ENCODE peak calls at places on chromosomes 16 and 17, in seven cellular contexts. One of them, this sample, is unnamed.

GRCh38 chr16:84115919-84116719 is 623 bp downstream of the MBTPS1 start:
- DNase-seq in DND-41: peak; percentile 54
- DNase-seq in CD8-positive, alpha-beta T cell: peak; percentile 66
- DNase-seq in tibial artery: no peak
- DNase-seq in ovary: no peak
- DNase-seq in AG04450: no peak
- DNase-seq in thoracic aorta: no peak
- DNase-seq in this sample: no peak

GRCh38 chr16:31253642-31254045 is 6.1 kb upstream of the ITGAM start:
- DNase-seq in thoracic aorta: peak; percentile 5
- DNase-seq in tibial artery: peak; percentile 45
- DNase-seq in CD8-positive, alpha-beta T cell: peak; percentile 14
- DNase-seq in ovary: no peak
- DNase-seq in DND-41: no peak
- DNase-seq in AG04450: no peak
- DNase-seq in this sample: no peak

GRCh38 chr17:42798383-42799380 is at the start of the genes CNTD1 and COA3:
- DNase-seq in ovary: peak; percentile 87
- DNase-seq in AG04450: peak; percentile 55
- DNase-seq in tibial artery: peak; percentile 84
- DNase-seq in DND-41: peak; percentile 87
- DNase-seq in CD8-positive, alpha-beta T cell: peak; percentile 77
- DNase-seq in thoracic aorta: peak; percentile 55
- DNase-seq in this sample: no peak

GRCh38 chr17:81387235-81388060 is 7.8 kb upstream of the BAHCC1 start:
- DNase-seq in thoracic aorta: no peak
- DNase-seq in AG04450: no peak
- DNase-seq in tibial artery: no peak
- DNase-seq in ovary: peak; percentile 70
- DNase-seq in DND-41: peak; percentile 16
- DNase-seq in CD8-positive, alpha-beta T cell: no peak
- DNase-seq in this sample: no peak

GRCh38 chr17:28950017-28950751 is 1.1 kb downstream of the PHF12 start:
- DNase-seq in ovary: peak; percentile 74
- DNase-seq in thoracic aorta: no peak
- DNase-seq in CD8-positive, alpha-beta T cell: peak; percentile 66
- DNase-seq in tibial artery: peak; percentile 53
- DNase-seq in DND-41: peak; percentile 73
- DNase-seq in AG04450: no peak
- DNase-seq in this sample: peak; percentile 96

GRCh38 chr17:63657776-63658175 is 35.6 kb downstream of the MAP3K3 start:
- DNase-seq in CD8-positive, alpha-beta T cell: no peak
- DNase-seq in AG04450: no peak
- DNase-seq in ovary: no peak
- DNase-seq in DND-41: no peak
- DNase-seq in thoracic aorta: no peak
- DNase-seq in tibial artery: no peak
- DNase-seq in this sample: no peak

GRCh38 chr16:22813946-22814325 is at the start of gene HS3ST2:
- DNase-seq in thoracic aorta: no peak
- DNase-seq in DND-41: no peak
- DNase-seq in ovary: no peak
- DNase-seq in tibial artery: peak; percentile 36
- DNase-seq in CD8-positive, alpha-beta T cell: no peak
- DNase-seq in AG04450: no peak
- DNase-seq in this sample: no peak

GRCh38 chr16:47063011-47063724 is 80.6 kb downstream of the NETO2 start:
- DNase-seq in thoracic aorta: no peak
- DNase-seq in tibial artery: no peak
- DNase-seq in AG04450: no peak
- DNase-seq in ovary: no peak
- DNase-seq in DND-41: no peak
- DNase-seq in CD8-positive, alpha-beta T cell: no peak
- DNase-seq in this sample: no peak

GRCh38 chr17:74569392-74570003 is 2.2 kb upstream of the CD300H start:
- DNase-seq in ovary: no peak
- DNase-seq in tibial artery: peak; percentile 62
- DNase-seq in CD8-positive, alpha-beta T cell: no peak
- DNase-seq in AG04450: peak; percentile 36
- DNase-seq in DND-41: peak; percentile 13
- DNase-seq in thoracic aorta: peak; percentile 35
- DNase-seq in this sample: no peak

GRCh38 chr16:68179196-68179795 is 56.6 kb downstream of the ESRP2 start:
- DNase-seq in CD8-positive, alpha-beta T cell: no peak
- DNase-seq in ovary: no peak
- DNase-seq in DND-41: no peak
- DNase-seq in thoracic aorta: no peak
- DNase-seq in AG04450: no peak
- DNase-seq in tibial artery: no peak
- DNase-seq in this sample: no peak

GRCh38 chr17:296906-297690 is 55.5 kb downstream of the RPH3AL start:
- DNase-seq in DND-41: no peak
- DNase-seq in ovary: peak; percentile 21
- DNase-seq in thoracic aorta: no peak
- DNase-seq in CD8-positive, alpha-beta T cell: no peak
- DNase-seq in AG04450: no peak
- DNase-seq in tibial artery: peak; percentile 18
- DNase-seq in this sample: no peak

GRCh38 chr17:36188891-36189306 is 7.7 kb downstream of the CCL3L1 start:
- DNase-seq in CD8-positive, alpha-beta T cell: peak; percentile 65
- DNase-seq in ovary: no peak
- DNase-seq in thoracic aorta: no peak
- DNase-seq in tibial artery: peak; percentile 45
- DNase-seq in AG04450: no peak
- DNase-seq in DND-41: peak; percentile 93
- DNase-seq in this sample: peak; percentile 96

GRCh38 chr17:82177761-82178498 is 34.7 kb downstream of the CCDC57 start:
- DNase-seq in tibial artery: no peak
- DNase-seq in CD8-positive, alpha-beta T cell: no peak
- DNase-seq in thoracic aorta: no peak
- DNase-seq in ovary: no peak
- DNase-seq in AG04450: no peak
- DNase-seq in DND-41: no peak
- DNase-seq in this sample: no peak

GRCh38 chr17:76833034-76833689 is 35.0 kb upstream of the MGAT5B start:
- DNase-seq in CD8-positive, alpha-beta T cell: no peak
- DNase-seq in ovary: no peak
- DNase-seq in AG04450: no peak
- DNase-seq in thoracic aorta: no peak
- DNase-seq in DND-41: no peak
- DNase-seq in tibial artery: no peak
- DNase-seq in this sample: no peak

GRCh38 chr17:68562736-68563135 is 38.4 kb downstream of the FAM20A start:
- DNase-seq in tibial artery: no peak
- DNase-seq in DND-41: no peak
- DNase-seq in AG04450: no peak
- DNase-seq in ovary: no peak
- DNase-seq in thoracic aorta: no peak
- DNase-seq in CD8-positive, alpha-beta T cell: no peak
- DNase-seq in this sample: no peak

GRCh38 chr17:51597340-51597739 is 337.0 kb downstream of the UTP18 start:
- DNase-seq in ovary: no peak
- DNase-seq in tibial artery: no peak
- DNase-seq in CD8-positive, alpha-beta T cell: no peak
- DNase-seq in thoracic aorta: no peak
- DNase-seq in AG04450: no peak
- DNase-seq in DND-41: no peak
- DNase-seq in this sample: no peak
- H3K27me3 ChIP-seq in ovary: no peaks in the 10 kb centered on the region
- H3K27me3 ChIP-seq in tibial artery: no peaks in the 10 kb centered on the region
- H3K27me3 ChIP-seq in CD8-positive, alpha-beta T cell: no peaks in the 10 kb centered on the region
- H3K27me3 ChIP-seq in thoracic aorta: no peaks in the 10 kb centered on the region
- H3K27me3 ChIP-seq in AG04450: no peaks in the 10 kb centered on the region
- H3K27me3 ChIP-seq in DND-41: no peaks in the 10 kb centered on the region
- H3K27me3 ChIP-seq in this sample: no peaks in the 10 kb centered on the region

GRCh38 chr16:70510216-70510615 is 13.1 kb downstream of the COG4 start:
- DNase-seq in tibial artery: no peak
- DNase-seq in DND-41: no peak
- DNase-seq in thoracic aorta: no peak
- DNase-seq in CD8-positive, alpha-beta T cell: no peak
- DNase-seq in AG04450: no peak
- DNase-seq in ovary: no peak
- DNase-seq in this sample: no peak

GRCh38 chr16:70512456-70512855 is 10.9 kb downstream of the COG4 start:
- DNase-seq in thoracic aorta: no peak
- DNase-seq in CD8-positive, alpha-beta T cell: no peak
- DNase-seq in tibial artery: no peak
- DNase-seq in ovary: no peak
- DNase-seq in AG04450: no peak
- DNase-seq in DND-41: no peak
- DNase-seq in this sample: no peak

GRCh38 chr16:70508752-70509151 is 14.6 kb downstream of the COG4 start:
- DNase-seq in tibial artery: no peak
- DNase-seq in CD8-positive, alpha-beta T cell: no peak
- DNase-seq in AG04450: no peak
- DNase-seq in DND-41: no peak
- DNase-seq in ovary: no peak
- DNase-seq in thoracic aorta: no peak
- DNase-seq in this sample: no peak

DNA sequence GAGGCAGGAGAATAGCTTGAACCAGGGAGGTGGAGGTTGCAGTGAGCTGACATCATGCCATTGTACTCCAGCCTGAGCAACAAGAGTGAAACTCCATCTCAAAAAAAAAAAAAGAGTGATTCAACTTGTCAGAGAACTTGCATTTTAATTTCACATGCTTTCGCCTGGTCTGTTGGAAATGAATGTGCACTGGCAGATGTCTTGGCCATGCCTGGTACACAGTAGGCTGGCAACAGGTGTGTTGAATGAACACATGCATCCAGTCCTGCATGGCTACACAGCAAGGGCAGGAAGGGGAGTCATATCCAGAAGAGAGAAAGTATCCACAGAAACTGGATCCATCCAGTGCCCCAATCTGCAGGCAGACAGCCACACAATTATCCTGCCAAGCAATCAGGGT is 11.5 kb downstream of the COG4 start:
- DNase-seq in DND-41: no peak
- DNase-seq in tibial artery: no peak
- DNase-seq in AG04450: no peak
- DNase-seq in CD8-positive, alpha-beta T cell: no peak
- DNase-seq in ovary: no peak
- DNase-seq in thoracic aorta: no peak
- DNase-seq in this sample: no peak
- H3K27ac ChIP-seq in DND-41: no peak overlapping the region
- H3K27ac ChIP-seq in tibial artery: no peak overlapping the region
- H3K27ac ChIP-seq in AG04450: no peak overlapping the region
- H3K27ac ChIP-seq in CD8-positive, alpha-beta T cell: no peak overlapping the region
- H3K27ac ChIP-seq in ovary: no peak overlapping the region
- H3K27ac ChIP-seq in thoracic aorta: no peak overlapping the region
- H3K27ac ChIP-seq in this sample: no peak overlapping the region

GRCh38 chr17:50103252-50103651 is 8.1 kb downstream of the PDK2 start:
- DNase-seq in tibial artery: no peak
- DNase-seq in DND-41: no peak
- DNase-seq in thoracic aorta: no peak
- DNase-seq in AG04450: no peak
- DNase-seq in ovary: no peak
- DNase-seq in CD8-positive, alpha-beta T cell: no peak
- DNase-seq in this sample: no peak

GRCh38 chr17:50103941-50104340 is 8.8 kb downstream of the PDK2 start:
- DNase-seq in thoracic aorta: no peak
- DNase-seq in CD8-positive, alpha-beta T cell: no peak
- DNase-seq in tibial artery: no peak
- DNase-seq in AG04450: no peak
- DNase-seq in DND-41: no peak
- DNase-seq in ovary: no peak
- DNase-seq in this sample: no peak

GRCh38 chr17:50101346-50102163 is 6.4 kb downstream of the PDK2 start:
- DNase-seq in CD8-positive, alpha-beta T cell: no peak
- DNase-seq in AG04450: no peak
- DNase-seq in thoracic aorta: no peak
- DNase-seq in tibial artery: no peak
- DNase-seq in ovary: peak; percentile 80
- DNase-seq in DND-41: no peak
- DNase-seq in this sample: no peak

GRCh38 chr17:50100921-50101345 is 5.8 kb downstream of the PDK2 start:
- DNase-seq in CD8-positive, alpha-beta T cell: no peak
- DNase-seq in thoracic aorta: no peak
- DNase-seq in DND-41: no peak
- DNase-seq in AG04450: no peak
- DNase-seq in tibial artery: no peak
- DNase-seq in ovary: peak; percentile 45
- DNase-seq in this sample: no peak

GRCh38 chr17:50102164-50102991 is 7.2 kb downstream of the PDK2 start:
- DNase-seq in tibial artery: peak; percentile 58
- DNase-seq in ovary: peak; percentile 63
- DNase-seq in AG04450: no peak
- DNase-seq in thoracic aorta: no peak
- DNase-seq in CD8-positive, alpha-beta T cell: no peak
- DNase-seq in DND-41: no peak
- DNase-seq in this sample: no peak
- H3K27me3 ChIP-seq in tibial artery: no peaks in the 10 kb centered on the region
- H3K27me3 ChIP-seq in ovary: no peaks in the 10 kb centered on the region
- H3K27me3 ChIP-seq in AG04450: no peaks in the 10 kb centered on the region
- H3K27me3 ChIP-seq in thoracic aorta: no peaks in the 10 kb centered on the region
- H3K27me3 ChIP-seq in CD8-positive, alpha-beta T cell: no peaks in the 10 kb centered on the region
- H3K27me3 ChIP-seq in DND-41: no peaks in the 10 kb centered on the region
- H3K27me3 ChIP-seq in this sample: no peaks in the 10 kb centered on the region

DNA sequence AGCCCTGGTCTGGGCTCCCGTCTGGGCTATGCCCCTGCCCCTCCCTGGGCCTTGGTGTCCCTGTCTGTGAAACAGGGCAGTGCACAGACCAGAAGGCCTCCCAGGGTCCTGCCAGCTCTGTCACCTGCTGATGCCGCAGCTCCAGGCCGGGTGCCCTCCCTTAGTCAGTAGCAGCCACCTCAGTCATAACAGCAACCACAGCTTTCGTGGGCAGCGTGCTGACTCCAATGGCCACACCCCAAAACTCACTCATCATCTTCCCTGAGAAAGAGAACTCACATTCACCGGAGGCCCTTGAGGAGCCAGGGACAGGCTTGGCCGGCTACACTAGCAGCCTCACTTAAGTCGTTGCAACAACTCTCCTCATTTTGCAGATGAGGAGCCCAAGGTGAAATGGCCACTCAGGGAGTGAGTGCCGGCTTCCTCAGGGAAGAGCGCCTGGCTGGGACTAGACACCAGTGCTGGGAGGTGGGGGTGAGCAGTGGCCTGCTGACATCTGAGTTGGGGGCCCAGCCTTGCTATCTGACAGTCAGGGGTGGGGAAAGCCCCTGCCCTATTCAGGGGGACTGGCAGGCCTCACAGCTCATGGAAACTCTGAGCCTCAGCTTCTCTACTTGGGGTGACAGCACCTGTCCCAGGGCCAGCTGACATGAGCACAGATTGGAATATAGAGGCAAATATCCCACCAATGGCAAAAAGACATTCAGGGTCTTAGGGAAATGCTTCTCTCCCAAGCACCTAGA is 22.6 kb downstream of the SLC5A10 start:
- DNase-seq in ovary: no peak
- DNase-seq in DND-41: no peak
- DNase-seq in thoracic aorta: no peak
- DNase-seq in AG04450: no peak
- DNase-seq in CD8-positive, alpha-beta T cell: no peak
- DNase-seq in tibial artery: no peak
- DNase-seq in this sample: no peak
- H3K27ac ChIP-seq in ovary: no peak overlapping the region
- H3K27ac ChIP-seq in DND-41: no peak overlapping the region
- H3K27ac ChIP-seq in thoracic aorta: no peak overlapping the region
- H3K27ac ChIP-seq in AG04450: no peak overlapping the region
- H3K27ac ChIP-seq in CD8-positive, alpha-beta T cell: no peak overlapping the region
- H3K27ac ChIP-seq in tibial artery: no peak overlapping the region
- H3K27ac ChIP-seq in this sample: peak overlapping the region; percentile 39